ENCODE peak calls at places on chromosomes 3 and 15, in six cellular contexts. One of them, this sample, is unnamed.
A peak's percentile ranks its signal among the peaks of the same experiment; 100 is the strongest.

GRCh38 chr3:112865757-112866156 is 19.1 kb upstream of the CD200R1L start:
- DNase-seq in upper lobe of left lung: no peak
- DNase-seq in SK-N-SH: no peak
- DNase-seq in prostate gland: no peak
- DNase-seq in spleen: no peak
- DNase-seq in HCT116: no peak
- DNase-seq in this sample: no peak

GRCh38 chr3:116966649-116967048 is 257.1 kb downstream of the TUSC7 start:
- DNase-seq in SK-N-SH: no peak
- DNase-seq in spleen: no peak
- DNase-seq in HCT116: no peak
- DNase-seq in upper lobe of left lung: no peak
- DNase-seq in prostate gland: no peak
- DNase-seq in this sample: no peak

GRCh38 chr3:101940521-101940992 is 91.2 kb downstream of the NFKBIZ start:
- DNase-seq in spleen: peak; percentile 82
- DNase-seq in upper lobe of left lung: peak; percentile 68
- DNase-seq in prostate gland: no peak
- DNase-seq in HCT116: no peak
- DNase-seq in SK-N-SH: peak; percentile 64
- DNase-seq in this sample: peak; percentile 97

GRCh38 chr3:196792771-196793170 is 53.1 kb downstream of the PAK2 start:
- DNase-seq in SK-N-SH: no peak
- DNase-seq in HCT116: no peak
- DNase-seq in prostate gland: peak; percentile 68
- DNase-seq in upper lobe of left lung: peak; percentile 44
- DNase-seq in spleen: no peak
- DNase-seq in this sample: no peak

GRCh38 chr15:49313650-49314049 is 109.4 kb upstream of the FGF7 start:
- DNase-seq in HCT116: no peak
- DNase-seq in prostate gland: no peak
- DNase-seq in upper lobe of left lung: no peak
- DNase-seq in SK-N-SH: no peak
- DNase-seq in spleen: no peak
- DNase-seq in this sample: no peak

GRCh38 chr3:171862993-171863521 is 19.9 kb downstream of the TMEM212 start:
- DNase-seq in upper lobe of left lung: no peak
- DNase-seq in spleen: no peak
- DNase-seq in prostate gland: no peak
- DNase-seq in HCT116: no peak
- DNase-seq in SK-N-SH: no peak
- DNase-seq in this sample: no peak

GRCh38 chr3:127388412-127388811 is 100.6 kb upstream of the PRR20G start:
- DNase-seq in spleen: peak; percentile 42
- DNase-seq in SK-N-SH: no peak
- DNase-seq in prostate gland: no peak
- DNase-seq in upper lobe of left lung: no peak
- DNase-seq in HCT116: no peak
- DNase-seq in this sample: no peak

GRCh38 chr15:65092911-65093792 is 16.6 kb downstream of the KBTBD13 start:
- DNase-seq in HCT116: no peak
- DNase-seq in spleen: no peak
- DNase-seq in upper lobe of left lung: peak; percentile 17
- DNase-seq in SK-N-SH: no peak
- DNase-seq in prostate gland: no peak
- DNase-seq in this sample: no peak

GRCh38 chr15:38611228-38611627 is 46.6 kb upstream of the RASGRP1 start:
- DNase-seq in HCT116: no peak
- DNase-seq in prostate gland: no peak
- DNase-seq in upper lobe of left lung: no peak
- DNase-seq in spleen: no peak
- DNase-seq in SK-N-SH: no peak
- DNase-seq in this sample: no peak

GRCh38 chr3:79947469-79947868 is 179.7 kb upstream of the ROBO1 start:
- DNase-seq in SK-N-SH: no peak
- DNase-seq in prostate gland: no peak
- DNase-seq in spleen: no peak
- DNase-seq in upper lobe of left lung: no peak
- DNase-seq in HCT116: no peak
- DNase-seq in this sample: no peak

GRCh38 chr3:140523600-140523999 is 154.3 kb upstream of the TRIM42 start:
- DNase-seq in SK-N-SH: no peak
- DNase-seq in upper lobe of left lung: no peak
- DNase-seq in HCT116: no peak
- DNase-seq in prostate gland: no peak
- DNase-seq in spleen: no peak
- DNase-seq in this sample: no peak

GRCh38 chr3:61669676-61670299 is 108.4 kb downstream of the PTPRG start:
- DNase-seq in spleen: no peak
- DNase-seq in HCT116: no peak
- DNase-seq in SK-N-SH: no peak
- DNase-seq in upper lobe of left lung: no peak
- DNase-seq in prostate gland: no peak
- DNase-seq in this sample: no peak

GRCh38 chr3:15223684-15224575 is 17.9 kb downstream of the CAPN7 start:
- DNase-seq in SK-N-SH: no peak
- DNase-seq in upper lobe of left lung: no peak
- DNase-seq in spleen: no peak
- DNase-seq in HCT116: no peak
- DNase-seq in prostate gland: no peak
- DNase-seq in this sample: no peak

GRCh38 chr3:134833453-134834163 is 38.5 kb downstream of the EPHB1 start:
- DNase-seq in upper lobe of left lung: no peak
- DNase-seq in spleen: no peak
- DNase-seq in HCT116: no peak
- DNase-seq in prostate gland: no peak
- DNase-seq in SK-N-SH: no peak
- DNase-seq in this sample: no peak

GRCh38 chr3:128318275-128318920 is 148.3 kb downstream of the DNAJB8 start:
- DNase-seq in spleen: no peak
- DNase-seq in HCT116: no peak
- DNase-seq in upper lobe of left lung: peak; percentile 13
- DNase-seq in SK-N-SH: peak; percentile 53
- DNase-seq in prostate gland: no peak
- DNase-seq in this sample: no peak

GRCh38 chr3:32138545-32139104 is 32.2 kb downstream of the GPD1L start:
- DNase-seq in SK-N-SH: peak; percentile 34
- DNase-seq in spleen: no peak
- DNase-seq in prostate gland: no peak
- DNase-seq in upper lobe of left lung: no peak
- DNase-seq in HCT116: no peak
- DNase-seq in this sample: no peak

GRCh38 chr15:75584121-75584520 is 5.0 kb upstream of the PTPN9 start:
- DNase-seq in SK-N-SH: no peak
- DNase-seq in HCT116: no peak
- DNase-seq in prostate gland: no peak
- DNase-seq in spleen: no peak
- DNase-seq in upper lobe of left lung: no peak
- DNase-seq in this sample: no peak

GRCh38 chr3:62201438-62202035 is 171.8 kb downstream of the FEZF2 start:
- DNase-seq in HCT116: peak; percentile 16
- DNase-seq in spleen: no peak
- DNase-seq in SK-N-SH: peak; percentile 65
- DNase-seq in upper lobe of left lung: no peak
- DNase-seq in prostate gland: no peak
- DNase-seq in this sample: no peak

GRCh38 chr3:107265526-107265925 is 111.7 kb upstream of the CCDC54 start:
- DNase-seq in prostate gland: no peak
- DNase-seq in spleen: no peak
- DNase-seq in upper lobe of left lung: no peak
- DNase-seq in SK-N-SH: no peak
- DNase-seq in HCT116: no peak
- DNase-seq in this sample: no peak

GRCh38 chr3:36648241-36649034 is 115.9 kb downstream of the DCLK3 start:
- DNase-seq in spleen: no peak
- DNase-seq in SK-N-SH: no peak
- DNase-seq in prostate gland: no peak
- DNase-seq in upper lobe of left lung: no peak
- DNase-seq in HCT116: peak; percentile 6
- DNase-seq in this sample: no peak

GRCh38 chr3:123552095-123552714 is 32.6 kb downstream of the HACD2 start:
- DNase-seq in prostate gland: no peak
- DNase-seq in HCT116: no peak
- DNase-seq in upper lobe of left lung: no peak
- DNase-seq in SK-N-SH: peak; percentile 27
- DNase-seq in spleen: no peak
- DNase-seq in this sample: peak; percentile 51

GRCh38 chr3:108907194-108907593 is 46.5 kb downstream of the GUCA1C start:
- DNase-seq in SK-N-SH: no peak
- DNase-seq in prostate gland: no peak
- DNase-seq in upper lobe of left lung: no peak
- DNase-seq in HCT116: no peak
- DNase-seq in spleen: no peak
- DNase-seq in this sample: no peak

GRCh38 chr15:63094495-63094931 is 27.1 kb upstream of the LACTB start:
- DNase-seq in prostate gland: no peak
- DNase-seq in SK-N-SH: no peak
- DNase-seq in upper lobe of left lung: no peak
- DNase-seq in HCT116: no peak
- DNase-seq in spleen: no peak
- DNase-seq in this sample: no peak

GRCh38 chr15:75203908-75204263 is 2.2 kb downstream of the C15orf39 start:
- DNase-seq in spleen: no peak
- DNase-seq in prostate gland: no peak
- DNase-seq in upper lobe of left lung: no peak
- DNase-seq in SK-N-SH: no peak
- DNase-seq in HCT116: no peak
- DNase-seq in this sample: no peak

DNA sequence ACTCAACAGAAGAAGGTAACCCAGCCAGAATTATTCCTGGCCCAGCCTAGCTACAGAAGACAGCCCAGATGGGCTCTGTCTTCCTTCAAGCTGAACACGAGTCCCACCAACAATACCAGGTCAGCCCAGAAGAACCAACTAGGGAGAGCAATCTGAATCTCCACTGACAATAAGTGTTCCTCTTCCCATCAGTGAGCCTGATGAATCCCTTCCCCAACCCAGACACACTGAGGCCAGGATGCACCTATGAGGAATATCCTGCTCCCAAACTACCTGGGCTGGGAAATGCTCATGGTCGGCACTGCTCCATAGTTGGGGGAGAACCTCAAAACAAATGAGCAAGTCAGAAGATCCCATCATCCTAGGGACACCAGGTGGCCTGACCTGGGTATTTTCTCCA is 351.1 kb downstream of the OCA2 start:
- DNase-seq in prostate gland: no peak
- DNase-seq in SK-N-SH: no peak
- DNase-seq in HCT116: no peak
- DNase-seq in upper lobe of left lung: no peak
- DNase-seq in spleen: no peak
- DNase-seq in this sample: no peak
- H3K9me3 ChIP-seq in prostate gland: no peaks in the 10 kb centered on the region
- H3K9me3 ChIP-seq in SK-N-SH: no peaks in the 10 kb centered on the region
- H3K9me3 ChIP-seq in HCT116: peaks cover 19% of the 10 kb centered on the region
- H3K9me3 ChIP-seq in upper lobe of left lung: no peaks in the 10 kb centered on the region
- H3K9me3 ChIP-seq in spleen: no peaks in the 10 kb centered on the region
- H3K9me3 ChIP-seq in this sample: no peaks in the 10 kb centered on the region

GRCh38 chr3:42516443-42516842 is 14.0 kb downstream of the VIPR1 start:
- DNase-seq in HCT116: no peak
- DNase-seq in spleen: no peak
- DNase-seq in SK-N-SH: no peak
- DNase-seq in prostate gland: peak; percentile 73
- DNase-seq in upper lobe of left lung: peak; percentile 33
- DNase-seq in this sample: no peak
- TF ChIP-seq POLR2AphosphoS5 in HCT116: no peak
- TF ChIP-seq POLR2AphosphoS5 in spleen: no peak
- TF ChIP-seq POLR2AphosphoS5 in SK-N-SH: no peak
- TF ChIP-seq POLR2AphosphoS5 in prostate gland: peak; percentile 52
- TF ChIP-seq POLR2AphosphoS5 in upper lobe of left lung: no peak
- TF ChIP-seq POLR2AphosphoS5 in this sample: no peak

DNA sequence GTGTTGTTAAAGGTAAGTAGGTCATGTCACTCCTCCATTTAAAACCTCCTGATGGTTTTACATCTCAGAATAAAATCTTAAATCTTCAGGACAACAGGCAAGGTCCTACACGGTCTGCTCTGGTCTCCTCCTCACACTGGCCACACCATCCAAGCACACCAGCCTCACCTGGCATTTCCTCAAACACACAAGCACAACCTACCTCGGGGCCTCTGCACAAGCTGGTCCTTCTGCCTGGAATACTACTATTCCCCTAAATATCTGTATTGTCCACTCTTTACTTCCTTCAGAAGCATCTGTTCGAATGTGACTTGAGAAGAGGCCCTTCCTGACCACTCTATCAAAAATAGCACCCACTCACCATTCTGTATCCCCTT is 1.8 kb downstream of the GORASP1 start:
- DNase-seq in upper lobe of left lung: no peak
- DNase-seq in spleen: no peak
- DNase-seq in prostate gland: no peak
- DNase-seq in HCT116: no peak
- DNase-seq in SK-N-SH: no peak
- DNase-seq in this sample: no peak
- H3K27ac ChIP-seq in upper lobe of left lung: peak overlapping the region; percentile 93
- H3K27ac ChIP-seq in spleen: peak overlapping the region; percentile 94
- H3K27ac ChIP-seq in prostate gland: no peak overlapping the region
- H3K27ac ChIP-seq in HCT116: no peak overlapping the region
- H3K27ac ChIP-seq in SK-N-SH: no peak overlapping the region
- H3K27ac ChIP-seq in this sample: no peak overlapping the region

DNA sequence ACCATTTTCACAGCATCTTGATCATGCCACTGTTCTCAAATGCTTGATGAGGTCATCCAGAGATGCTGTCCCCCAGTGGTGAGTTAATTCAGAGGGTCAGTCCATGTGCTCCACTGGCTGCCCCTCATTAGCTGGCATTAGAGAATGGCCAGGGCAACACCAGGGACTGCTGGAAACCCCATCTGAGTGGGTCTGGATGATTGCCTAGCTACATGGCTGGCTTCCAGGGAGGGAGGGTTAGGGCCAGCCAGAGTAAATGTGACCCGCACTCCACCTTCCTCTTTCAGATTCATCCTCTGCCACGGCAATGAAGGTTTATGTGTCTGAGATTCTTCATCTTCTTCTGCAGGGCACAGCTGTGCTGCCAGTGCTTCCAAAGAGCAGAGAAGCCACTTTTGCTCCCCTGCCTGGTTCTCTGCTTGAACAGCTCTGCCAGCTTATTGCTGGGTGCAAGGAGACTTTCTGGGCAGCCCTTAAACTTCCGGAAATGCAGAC is 391.9 kb downstream of the OCA2 start:
- DNase-seq in SK-N-SH: peak; percentile 30
- DNase-seq in spleen: no peak
- DNase-seq in upper lobe of left lung: no peak
- DNase-seq in prostate gland: no peak
- DNase-seq in HCT116: no peak
- DNase-seq in this sample: no peak
- H3K9me3 ChIP-seq in SK-N-SH: peaks cover 4% of the 10 kb centered on the region
- H3K9me3 ChIP-seq in spleen: peaks cover 42% of the 10 kb centered on the region
- H3K9me3 ChIP-seq in upper lobe of left lung: peaks cover 17% of the 10 kb centered on the region
- H3K9me3 ChIP-seq in prostate gland: no peaks in the 10 kb centered on the region
- H3K9me3 ChIP-seq in HCT116: peaks cover 18% of the 10 kb centered on the region
- H3K9me3 ChIP-seq in this sample: no peaks in the 10 kb centered on the region

DNA sequence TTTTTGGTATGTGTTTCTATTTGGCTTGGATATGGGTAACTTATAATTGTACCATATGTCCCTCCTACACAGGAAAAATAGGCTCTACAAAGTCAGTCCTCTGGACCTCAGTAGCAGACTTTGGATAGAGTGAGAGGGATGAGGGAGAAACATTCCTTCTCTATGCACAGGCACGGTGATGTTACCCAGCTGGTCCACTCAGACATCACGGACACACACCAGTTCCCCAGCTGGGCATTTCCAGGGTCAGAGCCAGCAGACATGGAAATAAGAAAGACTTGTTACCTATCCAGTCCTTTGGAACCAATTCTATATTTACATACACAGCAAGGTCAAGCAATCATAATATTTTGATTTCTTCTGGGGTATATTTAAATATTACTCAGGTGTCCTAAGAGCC is 433.1 kb upstream of the KCNMB2 start:
- DNase-seq in upper lobe of left lung: no peak
- DNase-seq in prostate gland: no peak
- DNase-seq in spleen: no peak
- DNase-seq in HCT116: no peak
- DNase-seq in SK-N-SH: no peak
- DNase-seq in this sample: no peak
- TF ChIP-seq POLR2AphosphoS5 in upper lobe of left lung: no peak
- TF ChIP-seq POLR2AphosphoS5 in prostate gland: no peak
- TF ChIP-seq POLR2AphosphoS5 in spleen: no peak
- TF ChIP-seq POLR2AphosphoS5 in HCT116: no peak
- TF ChIP-seq POLR2AphosphoS5 in SK-N-SH: no peak
- TF ChIP-seq POLR2AphosphoS5 in this sample: no peak